ENCODE peak calls at places on chromosomes 13 and 19, in five cellular contexts. X, I, O, D and A are unnamed samples. For H3K9me3, the result is how much of the 10 kb centered on the place peaks cover.

GRCh38 chr19:39299404-39299803 is 3.2 kb downstream of the IFNL1 start:
- DNase-seq in D (no peak), O (no peak), X (no peak), I (no peak), A (no peak)

GRCh38 chr13:44311011-44311481 is 62.6 kb upstream of the SERP2 start:
- DNase-seq in D (no peak), O (no peak), I (no peak), X (peak), A (no peak)

GRCh38 chr13:111177803-111178389 is 62.8 kb downstream of the ARHGEF7 start:
- DNase-seq in I (no peak), O (no peak), X (peak), D (no peak), A (no peak)

GRCh38 chr19:7738023-7738422 is 6.1 kb upstream of the CLEC4G start:
- DNase-seq in O (no peak), D (no peak), I (no peak), X (no peak), A (no peak)

GRCh38 chr13:80340643-80341097 is 256 bp downstream of the SPRY2 start:
- DNase-seq in O (no peak), X (peak), D (no peak), I (no peak), A (no peak)

GRCh38 chr19:48858984-48859710 is 9.3 kb downstream of the PLEKHA4 start:
- DNase-seq in O (no peak), X (no peak), D (no peak), I (no peak), A (peak)

GRCh38 chr19:46727036-46727501 is 10.2 kb upstream of the PRKD2 start:
- DNase-seq in X (no peak), I (no peak), O (no peak), D (no peak), A (no peak)

GRCh38 chr19:40147693-40148347 is 43.4 kb upstream of the MAP3K10 start:
- DNase-seq in I (no peak), X (peak), D (peak), O (no peak), A (no peak)

GRCh38 chr19:49533551-49534488 is 6.0 kb downstream of the RCN3 start:
- DNase-seq in D (peak), I (peak), O (peak), X (peak), A (peak)

GRCh38 chr19:45542234-45542668 is 35.0 kb downstream of the VASP start:
- DNase-seq in X (no peak), I (no peak), D (no peak), O (peak), A (no peak)

GRCh38 chr13:20118268-20119140 is 42.3 kb downstream of the GJA3 start:
- DNase-seq in O (peak), D (no peak), X (no peak), I (no peak), A (peak)

GRCh38 chr19:41323430-41324125 is 13.6 kb downstream of the CCDC97 start:
- DNase-seq in I (no peak), O (peak), X (peak), D (no peak), A (peak)

GRCh38 chr19:55372316-55373081 is 2.2 kb upstream of the IL11 start:
- DNase-seq in I (no peak), X (peak), O (peak), D (no peak), A (peak)

GRCh38 chr13:113183450-113184129 is 24.9 kb downstream of the PCID2 start:
- DNase-seq in I (no peak), O (no peak), D (no peak), X (no peak), A (no peak)

GRCh38 chr19:45164577-45165335 is 4.0 kb upstream of the NKPD1 start:
- DNase-seq in O (peak), X (peak), I (peak), D (no peak), A (peak)

GRCh38 chr13:43908156-43909126 is 28.7 kb downstream of the LACC1 start:
- DNase-seq in O (peak), X (peak), D (no peak), I (no peak), A (no peak)

GRCh38 chr19:10468133-10468532 is 35.0 kb downstream of the KEAP1 start:
- DNase-seq in D (no peak), X (no peak), I (no peak), O (no peak), A (no peak)

GRCh38 chr13:113410472-113411201 is 42.7 kb downstream of the ADPRHL1 start:
- DNase-seq in I (no peak), D (no peak), X (peak), O (no peak), A (no peak)

GRCh38 chr13:19713186-19713965 is 69.4 kb downstream of the PSPC1 start:
- DNase-seq in X (peak), I (no peak), D (no peak), O (no peak), A (no peak)

GRCh38 chr13:99197257-99197651 is 3.4 kb upstream of the UBAC2 start:
- DNase-seq in D (no peak), I (no peak), O (no peak), X (no peak), A (no peak)

GRCh38 chr13:110416131-110416584 is 109.1 kb downstream of the COL4A2 start:
- DNase-seq in X (peak), O (no peak), D (no peak), I (no peak), A (no peak)

GRCh38 chr13:101127741-101128353 is 288.5 kb downstream of the NALCN start:
- DNase-seq in X (peak), I (no peak), O (peak), D (no peak), A (no peak)

GRCh38 chr13:113448545-113448884 is 4.8 kb downstream of the ADPRHL1 start:
- DNase-seq in O (no peak), D (no peak), X (no peak), I (no peak), A (peak)

GRCh38 chr19:14127929-14128509 is 8.4 kb downstream of the ASF1B start:
- DNase-seq in O (no peak), I (no peak), X (no peak), D (no peak), A (no peak)

GRCh38 chr19:29014857-29015436 is 198.0 kb downstream of the UQCRFS1 start:
- DNase-seq in O (no peak), I (no peak), X (no peak), D (no peak), A (no peak)

GRCh38 chr19:29318581-29318980 is 105.6 kb upstream of the UQCRFS1 start:
- DNase-seq in D (no peak), I (no peak), O (no peak), X (no peak), A (no peak)

GRCh38 chr13:26184791-26185250 is 37.3 kb downstream of the RNF6 start:
- DNase-seq in O (peak), X (peak), D (no peak), I (peak), A (peak)

GRCh38 chr13:74103970-74104555 is 30.1 kb downstream of the KLF12 start:
- DNase-seq in I (no peak), X (no peak), O (no peak), D (no peak), A (no peak)

GRCh38 chr13:91323349-91323748 is 24.1 kb upstream of the MIR17HG start:
- DNase-seq in X (no peak), O (no peak), I (no peak), D (no peak), A (no peak)

GRCh38 chr19:20367811-20368294 is 197.7 kb downstream of the ZNF737 start:
- DNase-seq in O (peak), D (no peak), I (no peak), X (no peak), A (peak)

GRCh38 chr19:16623576-16623975 is 4.4 kb downstream of the MED26 start:
- DNase-seq in O (no peak), X (no peak), I (no peak), D (no peak), A (no peak)

GRCh38 chr13:93698016-93698613 is 471.5 kb downstream of the GPC6 start:
- DNase-seq in X (no peak), D (no peak), I (no peak), O (no peak), A (no peak)

GRCh38 chr13:28867564-28867963 is 47.4 kb downstream of the MTUS2 start:
- DNase-seq in O (no peak), I (no peak), D (no peak), X (no peak), A (no peak)

DNA sequence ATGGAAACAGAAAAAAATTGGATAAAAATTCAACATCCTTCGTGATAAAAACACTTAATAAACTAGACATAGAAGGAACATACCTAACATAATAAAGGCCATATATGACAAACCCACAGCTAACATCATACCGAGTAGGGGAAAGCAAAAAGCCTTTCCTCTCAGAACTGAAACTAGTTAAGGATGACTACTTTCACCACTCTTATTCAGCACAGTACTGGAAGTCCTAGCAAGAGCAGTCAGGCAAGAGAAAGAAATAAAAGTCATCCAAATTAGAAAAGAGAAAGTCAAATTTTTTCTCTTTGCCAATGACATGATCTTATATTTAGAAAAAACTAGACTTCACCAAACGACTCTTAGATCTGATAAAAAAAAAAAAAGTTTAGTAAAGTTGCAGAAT is 25.8 kb upstream of the SLC7A9 start:
- DNase-seq in O (no peak), X (no peak), I (no peak), D (no peak), A (no peak)
- H3K9me3 ChIP-seq in O (under half), X (under half), I (under half), D (under half), A (under half)

GRCh38 chr13:58963321-58963720 is 1200.4 kb downstream of the DIAPH3 start:
- DNase-seq in O (no peak), D (no peak), I (no peak), X (no peak), A (no peak)
- H3K9me3 ChIP-seq in O (under half), D (under half), I (under half), X (under half), A (under half)

GRCh38 chr19:56841194-56841546 is 644 bp upstream of the PEG3 start:
- DNase-seq in I (no peak), O (no peak), X (no peak), D (no peak), A (no peak)

GRCh38 chr19:56839665-56840451 is 668 bp downstream of the PEG3 start:
- DNase-seq in O (no peak), X (no peak), I (no peak), D (peak), A (peak)

GRCh38 chr19:56842421-56842820 is 1.9 kb upstream of the PEG3 start:
- DNase-seq in I (no peak), D (no peak), X (no peak), O (no peak), A (no peak)

GRCh38 chr19:56838930-56839664 is 1.4 kb downstream of the PEG3 start:
- DNase-seq in O (no peak), X (no peak), D (peak), I (no peak), A (peak)

DNA sequence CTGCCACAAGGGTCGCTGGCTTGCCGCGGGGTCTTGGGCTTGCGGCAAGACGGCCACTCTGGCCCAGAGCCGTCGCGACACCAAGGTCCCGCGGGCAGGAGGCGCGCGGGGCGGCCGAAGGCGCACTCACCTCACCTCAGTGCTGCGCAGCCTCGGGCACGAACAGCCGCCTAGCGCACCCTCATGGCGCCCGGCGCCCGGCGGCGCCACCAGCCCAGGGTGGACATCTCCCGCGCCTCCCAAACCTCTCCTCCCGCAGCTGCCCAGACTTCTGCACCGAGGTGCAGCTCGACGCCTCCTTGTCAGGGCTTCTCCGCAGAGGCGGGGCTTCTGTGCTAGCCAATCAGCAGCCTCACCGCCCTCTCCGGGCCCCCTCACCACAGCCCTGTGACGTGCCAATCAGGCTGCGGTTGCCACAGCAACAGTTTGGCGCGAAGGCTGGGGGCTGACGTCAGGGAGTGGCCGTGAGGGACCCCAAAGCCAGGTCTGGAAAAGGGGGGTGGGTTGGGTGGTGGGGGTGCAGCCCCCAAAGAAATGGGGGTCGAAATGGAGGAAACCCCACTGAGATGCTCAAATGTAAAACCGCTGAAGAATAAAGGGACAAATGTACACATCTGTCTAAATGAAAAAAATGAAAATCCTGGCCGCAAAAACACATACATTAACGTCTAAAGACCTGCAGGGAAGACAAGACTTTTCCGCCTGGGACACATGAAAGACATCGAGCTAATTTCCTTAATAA is at the start of the genes PEG3 and ZIM2:
- DNase-seq in D (no peak), X (no peak), O (no peak), I (no peak), A (peak)
- H3K9me3 ChIP-seq in D (under half), X (under half), O (under half), I (under half), A (under half)

DNA sequence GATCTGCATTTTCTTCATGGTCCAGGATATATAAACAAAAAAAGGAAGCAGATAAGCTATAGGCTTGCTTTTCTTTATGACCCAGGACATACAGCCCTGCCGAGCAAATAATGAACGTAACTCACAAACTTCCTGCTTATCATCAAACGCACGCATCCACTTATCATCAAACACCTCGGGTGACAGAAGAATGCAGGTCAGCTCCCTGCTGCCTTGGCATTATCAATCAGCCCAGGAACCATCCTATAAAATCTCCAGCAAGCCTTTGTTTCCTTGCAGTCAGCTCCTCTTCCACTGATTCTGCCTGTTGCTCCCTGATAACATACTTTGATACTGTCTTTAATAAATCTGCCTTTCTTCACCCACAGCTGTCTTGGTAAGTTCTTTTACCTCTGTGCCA is 5.3 kb upstream of the ZNF583 start:
- DNase-seq in O (no peak), I (no peak), D (no peak), X (no peak), A (no peak)
- H3K9me3 ChIP-seq in O (under half), I (under half), D (under half), X (under half), A (under half)

DNA sequence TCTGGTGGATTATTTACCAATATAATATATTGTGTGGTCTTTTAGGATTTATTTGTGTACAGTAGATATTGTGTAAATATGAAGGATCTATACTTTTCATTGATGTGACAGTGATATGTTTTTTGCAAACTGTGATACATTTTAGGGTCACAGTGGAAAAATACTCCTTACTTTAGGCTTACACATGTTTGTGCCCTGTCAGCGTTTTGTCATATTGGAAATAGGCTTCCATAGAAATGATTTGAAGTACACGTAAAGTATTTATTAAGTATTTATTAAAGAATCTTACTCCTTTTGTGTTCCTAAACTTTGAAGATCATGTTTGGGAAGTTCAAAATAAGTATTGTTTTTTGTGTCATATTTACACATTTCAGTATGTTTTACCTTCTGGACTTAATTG is 5.0 kb downstream of the ZNF808 start:
- DNase-seq in I (no peak), O (no peak), X (no peak), D (no peak), A (no peak)
- H3K9me3 ChIP-seq in I (under half), O (under half), X (under half), D (under half), A (under half)

GRCh38 chr19:43913383-43913782 is 21.7 kb downstream of the ZNF45 start:
- DNase-seq in X (no peak), D (no peak), I (no peak), O (no peak), A (no peak)
- H3K9me3 ChIP-seq in X (under half), D (half or more), I (under half), O (half or more), A (under half)

DNA sequence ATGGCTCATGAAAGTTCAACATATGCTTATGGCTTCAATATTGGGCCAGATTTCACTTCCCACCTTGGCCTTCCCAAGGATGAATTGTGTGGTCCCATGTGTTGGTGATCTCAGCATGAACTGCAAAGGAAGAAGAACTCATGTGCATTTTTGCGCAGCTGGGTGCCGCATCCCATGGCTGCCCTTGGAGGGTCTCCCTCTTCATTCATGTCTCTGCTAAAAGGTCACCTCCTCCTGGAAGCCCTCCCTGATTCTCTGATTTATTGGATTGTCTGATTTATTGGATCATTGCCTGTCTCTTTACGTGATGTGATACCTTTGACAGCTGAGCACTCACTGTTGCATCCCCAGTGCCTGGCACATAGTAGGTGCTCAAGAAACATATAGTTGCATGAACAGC is 1.7 kb upstream of the CYP4F8 start:
- DNase-seq in I (no peak), D (no peak), X (no peak), O (no peak), A (no peak)
- H3K9me3 ChIP-seq in I (under half), D (under half), X (under half), O (under half), A (under half)